ENCODE peak calls at places on chromosomes 2 and 18, in nine cellular contexts. J is transverse colon, E is heart left ventricle, N is GM12892, R is A549, W is spleen, C is adrenal gland, M is tibial nerve, H is K562. F is an unnamed sample.

GRCh38 chr2:44934962-44935853 is 6.3 kb upstream of the SIX3 start:
- DNase-seq in M (no peak), N (no peak), H (no peak), R (no peak), C (no peak), E (no peak), W (peak), J (no peak), F (peak)

GRCh38 chr18:28040720-28041119 is 136.2 kb downstream of the CDH2 start:
- DNase-seq in J (no peak), C (no peak), E (no peak), W (no peak), H (no peak), N (no peak), R (no peak), M (no peak), F (no peak)

GRCh38 chr2:217919781-217920351 is 82.9 kb downstream of the TNS1 start:
- DNase-seq in M (no peak), N (no peak), R (no peak), E (peak), C (peak), H (no peak), J (no peak), W (no peak), F (no peak)

GRCh38 chr18:58315041-58315440 is 271.0 kb downstream of the NEDD4L start:
- DNase-seq in C (peak), W (no peak), M (no peak), N (no peak), H (no peak), E (no peak), J (no peak), R (no peak), F (peak)

GRCh38 chr2:226795281-226796011 is 4.2 kb downstream of the IRS1 start:
- DNase-seq in M (no peak), H (no peak), C (peak), E (peak), W (peak), N (no peak), J (no peak), R (no peak), F (no peak)

GRCh38 chr2:83069724-83070123 is 1389.4 kb downstream of the SUCLG1 start:
- DNase-seq in W (no peak), H (no peak), C (no peak), M (no peak), N (no peak), R (no peak), E (no peak), J (no peak), F (no peak)

GRCh38 chr18:35047697-35048292 is 6.6 kb downstream of the MAPRE2 start:
- DNase-seq in C (no peak), R (no peak), H (no peak), M (no peak), W (no peak), N (no peak), E (no peak), J (no peak), F (no peak)

GRCh38 chr2:72136349-72136748 is 11.3 kb downstream of the CYP26B1 start:
- DNase-seq in C (no peak), H (no peak), M (no peak), R (no peak), N (no peak), E (no peak), W (peak), J (no peak), F (no peak)

GRCh38 chr2:19819097-19820065 is 82.4 kb downstream of the TTC32 start:
- DNase-seq in W (no peak), C (no peak), M (no peak), H (no peak), J (no peak), E (no peak), R (no peak), N (no peak), F (no peak)

GRCh38 chr2:225948903-225949302 is 549.4 kb downstream of the NYAP2 start:
- DNase-seq in R (no peak), C (no peak), W (no peak), E (no peak), M (no peak), J (no peak), H (no peak), N (no peak), F (no peak)

GRCh38 chr2:119476301-119477117 is 44.9 kb downstream of the TMEM37 start:
- DNase-seq in C (peak), W (peak), M (peak), N (peak), E (peak), H (peak), R (peak), J (peak), F (peak)

GRCh38 chr2:226791056-226791486 is 8.5 kb downstream of the IRS1 start:
- DNase-seq in R (no peak), J (peak), C (peak), N (no peak), E (no peak), H (no peak), M (peak), W (no peak), F (no peak)

GRCh38 chr18:43534511-43534910 is 257.2 kb upstream of the SYT4 start:
- DNase-seq in E (no peak), R (no peak), H (no peak), N (no peak), J (no peak), W (no peak), M (no peak), C (no peak), F (no peak)

GRCh38 chr2:56077352-56077915 is 106.4 kb upstream of the CCDC85A start:
- DNase-seq in J (no peak), H (peak), C (no peak), W (no peak), M (no peak), R (peak), E (no peak), N (no peak), F (peak)

GRCh38 chr2:96739051-96739632 is 722 bp downstream of the LMAN2L start:
- DNase-seq in M (no peak), J (no peak), N (no peak), W (no peak), H (no peak), R (no peak), C (no peak), E (no peak), F (no peak)

GRCh38 chr2:144875996-144876395 is 356.1 kb upstream of the ZEB2 start:
- DNase-seq in M (no peak), R (no peak), H (no peak), W (no peak), N (no peak), E (no peak), C (no peak), J (no peak), F (no peak)

GRCh38 chr2:215900865-215901264 is 112.5 kb downstream of the MREG start:
- DNase-seq in E (no peak), M (no peak), H (no peak), C (no peak), J (no peak), R (no peak), W (no peak), N (no peak), F (no peak)

GRCh38 chr2:98909381-98910211 is 26.4 kb downstream of the CRACDL start:
- DNase-seq in C (peak), R (no peak), M (no peak), W (peak), E (no peak), H (no peak), J (peak), N (no peak), F (peak)

DNA sequence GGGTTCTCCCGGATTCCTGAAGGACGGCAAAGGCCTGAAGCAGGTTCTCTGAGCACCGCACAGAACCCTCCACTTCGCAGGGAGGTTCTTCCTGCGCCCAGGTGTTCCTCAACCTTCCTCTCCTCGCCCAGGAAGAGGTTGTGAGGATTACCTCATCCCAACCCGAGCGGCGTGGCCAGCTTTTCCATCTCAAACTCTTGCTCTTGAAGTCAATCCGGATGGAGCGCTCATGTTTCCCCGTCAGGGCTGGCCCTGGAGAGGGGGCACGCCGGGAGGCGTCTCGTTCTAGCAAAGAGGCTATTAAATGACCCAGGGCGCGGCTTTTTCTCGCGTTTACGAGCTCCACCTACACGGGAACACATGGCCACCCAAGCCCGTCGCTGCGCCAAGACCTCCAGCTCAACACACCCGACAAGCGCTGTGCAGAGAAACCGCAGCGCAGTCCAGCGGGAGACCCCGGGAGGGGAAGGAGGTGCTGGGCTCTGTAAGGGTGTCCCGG is 565 bp upstream of the RAB10 start:
- DNase-seq in M (no peak), H (no peak), R (peak), W (no peak), C (peak), E (no peak), N (no peak), J (peak), F (peak)
- TF ChIP-seq POLR2A in M (no peak), H (no peak), R (peak), W (no peak), C (peak), E (no peak), N (no peak), J (peak), F (peak)

GRCh38 chr18:54828986-54829385 is 709 bp downstream of the RAB27B start:
- DNase-seq in C (no peak), M (no peak), W (no peak), E (no peak), H (no peak), J (no peak), R (no peak), N (no peak), F (no peak)

GRCh38 chr18:54830260-54830659 is 2.0 kb downstream of the RAB27B start:
- DNase-seq in W (no peak), R (no peak), C (no peak), E (no peak), H (no peak), M (no peak), N (no peak), J (no peak), F (no peak)

GRCh38 chr18:54825626-54826344 is 2.5 kb upstream of the RAB27B start:
- DNase-seq in E (no peak), J (no peak), C (no peak), H (no peak), R (no peak), W (no peak), N (no peak), M (no peak), F (no peak)

GRCh38 chr18:54829856-54830255 is 1.6 kb downstream of the RAB27B start:
- DNase-seq in W (no peak), M (no peak), N (no peak), R (no peak), E (no peak), H (no peak), J (no peak), C (no peak), F (no peak)

GRCh38 chr18:54828290-54828871 is at the start of gene RAB27B:
- DNase-seq in J (peak), H (no peak), M (peak), C (peak), W (peak), N (no peak), E (peak), R (peak), F (peak)
- TF ChIP-seq POLR2A in J (peak), H (no peak), M (no peak), C (no peak), W (no peak), N (no peak), E (no peak), R (peak), F (no peak)

GRCh38 chr2:3778841-3779505 is 75.6 kb downstream of the DCDC2C start:
- DNase-seq in J (no peak), R (no peak), H (no peak), W (no peak), E (no peak), N (no peak), C (no peak), M (no peak), F (no peak)
- TF ChIP-seq POLR2A in J (no peak), R (no peak), H (no peak), W (no peak), E (no peak), N (no peak), C (no peak), M (no peak), F (no peak)

GRCh38 chr2:127700527-127701192 is 637 bp upstream of the SFT2D3 start:
- DNase-seq in J (peak), E (peak), R (peak), W (peak), M (no peak), C (peak), N (peak), H (peak), F (peak)

GRCh38 chr2:127703282-127703681 is 2.0 kb downstream of the SFT2D3 start:
- DNase-seq in J (no peak), M (no peak), H (no peak), N (no peak), R (no peak), E (no peak), C (no peak), W (no peak), F (no peak)

GRCh38 chr2:127701193-127701650 is at the start of gene SFT2D3:
- DNase-seq in M (peak), R (peak), W (peak), E (peak), C (peak), N (peak), J (peak), H (peak), F (peak)

GRCh38 chr2:127702395-127703009 is 1.2 kb downstream of the SFT2D3 start:
- DNase-seq in E (no peak), R (no peak), M (no peak), N (no peak), W (no peak), C (no peak), H (no peak), J (no peak), F (no peak)

DNA sequence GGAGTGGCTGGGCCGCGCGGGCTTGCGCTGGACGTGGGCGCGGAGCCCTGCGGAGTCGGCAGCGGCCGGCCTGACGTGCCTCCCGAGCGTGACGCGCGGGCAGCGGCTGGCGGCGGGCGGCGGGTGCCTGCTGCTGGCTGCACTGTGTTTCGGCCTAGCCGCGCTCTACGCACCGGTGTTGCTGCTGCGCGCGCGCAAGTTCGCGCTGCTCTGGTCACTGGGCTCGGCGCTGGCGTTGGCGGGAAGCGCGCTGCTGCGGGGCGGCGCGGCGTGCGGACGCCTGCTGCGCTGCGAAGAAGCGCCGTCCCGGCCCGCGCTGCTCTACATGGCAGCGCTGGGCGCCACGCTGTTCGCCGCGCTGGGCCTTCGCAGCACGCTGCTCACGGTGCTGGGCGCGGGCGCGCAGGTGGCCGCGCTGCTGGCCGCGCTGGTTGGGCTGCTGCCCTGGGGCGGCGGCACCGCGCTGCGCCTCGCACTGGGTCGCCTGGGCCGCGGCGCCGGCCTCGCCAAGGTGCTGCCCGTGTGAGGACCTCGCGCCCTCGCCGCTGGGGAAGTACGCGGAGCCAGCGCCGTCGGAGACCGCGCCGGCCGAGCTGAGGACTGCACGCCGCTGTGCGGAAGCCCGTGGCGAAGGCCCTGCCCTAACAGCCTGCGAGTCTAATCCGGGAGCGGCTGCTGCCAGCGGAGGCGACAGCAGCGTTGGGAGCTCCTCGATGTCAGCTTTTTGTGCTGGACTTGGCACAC is 526 bp downstream of the SFT2D3 start:
- DNase-seq in W (peak), N (peak), R (peak), M (peak), H (peak), C (peak), E (peak), J (peak), F (peak)
- TF ChIP-seq POLR2A in W (no peak), N (peak), R (peak), M (peak), H (peak), C (no peak), E (no peak), J (peak), F (peak)

GRCh38 chr2:173077506-173078177 is 2.0 kb downstream of the MAP3K20 start:
- DNase-seq in N (no peak), E (no peak), H (no peak), J (no peak), M (no peak), W (no peak), R (no peak), C (no peak), F (no peak)

GRCh38 chr2:173075056-173075780 is 428 bp upstream of the MAP3K20 start:
- DNase-seq in R (no peak), E (no peak), H (no peak), N (no peak), W (no peak), J (no peak), M (no peak), C (no peak), F (no peak)

GRCh38 chr2:173079141-173079540 is 3.5 kb downstream of the MAP3K20 start:
- DNase-seq in W (no peak), E (no peak), R (no peak), N (no peak), H (no peak), J (no peak), C (no peak), M (no peak), F (no peak)

GRCh38 chr2:173075781-173076556 is at the start of gene MAP3K20:
- DNase-seq in E (peak), C (peak), J (peak), N (peak), H (peak), M (peak), R (no peak), W (peak), F (peak)

GRCh38 chr2:173076557-173077345 is 1.1 kb downstream of the MAP3K20 start:
- DNase-seq in W (peak), H (peak), N (peak), E (peak), M (peak), R (no peak), C (peak), J (peak), F (no peak)
- TF ChIP-seq POLR2A in W (no peak), H (peak), N (no peak), E (no peak), M (no peak), R (no peak), C (no peak), J (no peak), F (no peak)

GRCh38 chr18:77763530-77763929 is 513.9 kb downstream of the GALR1 start:
- DNase-seq in E (no peak), M (no peak), C (no peak), J (no peak), H (no peak), N (no peak), W (no peak), R (no peak), F (no peak)
- TF ChIP-seq POLR2A in E (no peak), M (no peak), C (no peak), J (no peak), H (no peak), N (no peak), W (no peak), R (no peak), F (no peak)

DNA sequence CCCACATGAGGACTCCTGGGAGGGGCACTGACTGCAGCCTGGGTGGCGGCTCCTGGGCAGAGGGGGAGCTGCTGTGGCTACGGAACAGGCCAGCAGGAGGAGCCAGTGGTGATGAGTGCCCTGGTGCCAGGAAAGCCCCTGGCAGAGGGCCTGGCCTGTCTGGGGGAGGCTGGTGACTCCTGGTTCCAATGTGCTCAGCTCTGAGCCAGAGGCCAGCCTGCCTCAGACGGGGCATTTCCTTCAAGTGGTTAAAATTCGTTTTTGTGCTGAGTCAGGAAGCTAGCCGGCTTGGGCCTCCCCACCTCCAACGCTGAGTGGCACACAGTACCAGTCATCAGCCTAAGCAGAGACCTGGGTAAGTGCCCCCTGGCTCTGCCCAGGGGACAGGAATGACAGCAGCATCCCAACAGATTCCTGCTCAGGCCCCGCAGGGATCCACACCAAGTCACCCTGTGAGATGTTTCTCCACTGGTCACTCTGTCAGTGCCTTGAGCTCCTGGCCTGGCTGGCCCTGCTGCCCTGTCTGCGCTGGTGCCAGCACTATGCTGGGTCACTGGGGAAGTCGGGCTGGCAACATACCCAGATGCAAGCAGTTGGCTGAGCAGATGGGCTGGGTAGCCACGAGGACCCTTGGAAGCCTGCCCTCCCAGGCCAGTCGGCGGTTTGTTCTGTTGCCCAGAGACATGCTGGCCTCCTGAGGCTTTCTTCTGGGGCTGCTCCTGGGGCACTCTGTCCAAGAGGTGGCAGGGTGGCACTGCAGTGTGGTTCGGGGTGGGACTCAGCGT is 7.1 kb upstream of the KLF11 start:
- DNase-seq in E (peak), H (no peak), N (no peak), M (no peak), C (peak), R (peak), J (peak), W (no peak), F (no peak)
- TF ChIP-seq POLR2A in E (no peak), H (no peak), N (no peak), M (no peak), C (no peak), R (no peak), J (no peak), W (no peak), F (no peak)

GRCh38 chr2:67650292-67651133 is 253.4 kb downstream of the ETAA1 start:
- DNase-seq in N (no peak), R (peak), W (no peak), J (peak), C (peak), H (peak), M (peak), E (peak), F (peak)
- TF ChIP-seq POLR2A in N (no peak), R (no peak), W (no peak), J (no peak), C (no peak), H (no peak), M (no peak), E (no peak), F (no peak)